ENCODE peak calls at places on chromosome 5, in eight cellular contexts. R, X, I, B, U, O, C and A are unnamed samples.

GRCh38 chr5:111058064-111058463 is 13.4 kb upstream of the TSLP start:
- DNase-seq in R (no peak), B (no peak), I (no peak), O (no peak), C (no peak), U (no peak), X (no peak), A (no peak)

GRCh38 chr5:133579766-133580165 is 32.6 kb downstream of the FSTL4 start:
- DNase-seq in O (no peak), R (no peak), B (no peak), U (no peak), I (no peak), C (no peak), X (no peak), A (no peak)

GRCh38 chr5:148968311-148968710 is 94.6 kb downstream of the SH3TC2 start:
- DNase-seq in X (no peak), I (no peak), O (no peak), R (no peak), U (no peak), B (no peak), C (no peak), A (no peak)

GRCh38 chr5:179201986-179202385 is 141.8 kb downstream of the ZNF354C start:
- DNase-seq in O (no peak), R (no peak), X (no peak), C (no peak), U (no peak), I (no peak), B (peak; percentile 69), A (no peak)

GRCh38 chr5:40631236-40631635 is 48.5 kb upstream of the PTGER4 start:
- DNase-seq in O (no peak), B (no peak), X (no peak), I (no peak), R (no peak), U (no peak), C (no peak), A (no peak)

GRCh38 chr5:151924564-151925395 is at the start of gene GLRA1:
- DNase-seq in O (peak; percentile 67), X (peak; percentile 38), C (no peak), U (no peak), B (no peak), I (no peak), R (peak; percentile 3), A (peak; percentile 24)

GRCh38 chr5:59351076-59351794 is 542.3 kb downstream of the PDE4D start:
- DNase-seq in R (no peak), C (no peak), B (no peak), O (no peak), I (no peak), X (no peak), U (no peak), A (no peak)

GRCh38 chr5:145830594-145830993 is 4.5 kb downstream of the PRELID2 start:
- DNase-seq in C (no peak), O (no peak), I (no peak), B (no peak), U (no peak), X (no peak), R (no peak), A (peak; percentile 49)

GRCh38 chr5:40150896-40151295 is 528.8 kb upstream of the PTGER4 start:
- DNase-seq in X (no peak), O (no peak), U (no peak), B (no peak), R (no peak), I (no peak), C (no peak), A (no peak)

GRCh38 chr5:52692618-52693017 is 95.1 kb upstream of the ITGA1 start:
- DNase-seq in C (no peak), O (no peak), U (no peak), X (no peak), I (no peak), R (no peak), B (no peak), A (no peak)

GRCh38 chr5:54162184-54162583 is 148.2 kb downstream of the ARL15 start:
- DNase-seq in X (no peak), U (no peak), B (no peak), O (no peak), R (no peak), I (no peak), C (no peak), A (no peak)

GRCh38 chr5:172044631-172045314 is 38.3 kb upstream of the FBXW11 start:
- DNase-seq in R (no peak), X (no peak), I (no peak), C (no peak), B (peak; percentile 61), O (no peak), U (no peak), A (no peak)

GRCh38 chr5:139312075-139312474 is 18.5 kb downstream of the MATR3 start:
- DNase-seq in U (no peak), C (no peak), I (no peak), O (no peak), B (no peak), X (no peak), R (no peak), A (no peak)

GRCh38 chr5:54944364-54944763 is 41.0 kb downstream of the ESM1 start:
- DNase-seq in U (no peak), C (no peak), I (peak; percentile 15), R (no peak), O (no peak), X (peak; percentile 11), B (no peak), A (no peak)

GRCh38 chr5:116922532-116922931 is 347.9 kb upstream of the SEMA6A start:
- DNase-seq in C (no peak), U (no peak), B (no peak), I (no peak), X (no peak), R (no peak), O (no peak), A (no peak)

GRCh38 chr5:96999856-97000255 is 64.0 kb downstream of the LNPEP start:
- DNase-seq in B (no peak), I (no peak), U (no peak), O (no peak), C (no peak), X (no peak), R (no peak), A (no peak)

GRCh38 chr5:134005415-134006118 is 792 bp upstream of the VDAC1 start:
- DNase-seq in U (no peak), I (no peak), X (no peak), O (peak; percentile 80), C (no peak), R (no peak), B (peak; percentile 86), A (no peak)

GRCh38 chr5:128644863-128645262 is 106.8 kb upstream of the FBN2 start:
- DNase-seq in R (no peak), I (no peak), X (no peak), B (no peak), U (no peak), O (no peak), C (no peak), A (no peak)

GRCh38 chr5:80010754-80011392 is 19.8 kb upstream of the MTX3 start:
- DNase-seq in I (no peak), O (no peak), C (no peak), B (no peak), U (no peak), X (no peak), R (no peak), A (no peak)